ENCODE peak calls at places on chromosome 15, in four cellular contexts. A is epithelial cell of esophagus, J is lower leg skin, B is H9. K is an unnamed sample.

GRCh38 chr15:39230205-39230916 is 350.5 kb upstream of the THBS1 start:
- DNase-seq in J (no peak), A (peak), B (no peak), K (no peak)

GRCh38 chr15:62447742-62448141 is 282.7 kb upstream of the C2CD4B start:
- DNase-seq in B (no peak), J (no peak), A (no peak), K (peak)

GRCh38 chr15:59138243-59138642 is 33.3 kb downstream of the CCNB2 start:
- DNase-seq in J (no peak), B (peak), A (peak), K (no peak)

GRCh38 chr15:45456212-45457106 is 66.1 kb downstream of the SLC30A4 start:
- DNase-seq in B (no peak), J (peak), A (peak), K (peak)

GRCh38 chr15:77039817-77040216 is 31.1 kb downstream of the TSPAN3 start:
- DNase-seq in B (no peak), J (no peak), A (no peak), K (peak)

GRCh38 chr15:48865387-48866079 is 12.4 kb upstream of the EID1 start:
- DNase-seq in J (no peak), A (no peak), B (peak), K (no peak)

GRCh38 chr15:80445300-80446041 is 41.3 kb downstream of the ARNT2 start:
- DNase-seq in B (no peak), A (no peak), J (no peak), K (no peak)

GRCh38 chr15:26503998-26504397 is 268.9 kb downstream of the GABRB3 start:
- DNase-seq in J (no peak), B (no peak), A (peak), K (no peak)

GRCh38 chr15:80615783-80616391 is 79.2 kb upstream of the ABHD17C start:
- DNase-seq in B (no peak), J (peak), A (peak), K (peak)

GRCh38 chr15:71003314-71003713 is 110.7 kb downstream of the LRRC49 start:
- DNase-seq in A (peak), B (no peak), J (no peak), K (no peak)

GRCh38 chr15:74461847-74462511 is 1.0 kb upstream of the UBL7 start:
- DNase-seq in A (peak), J (no peak), B (no peak), K (no peak)

GRCh38 chr15:100131321-100132224 is 210.2 kb downstream of the ADAMTS17 start:
- DNase-seq in J (no peak), A (peak), B (peak), K (no peak)

GRCh38 chr15:38842991-38843610 is 278.5 kb upstream of the RASGRP1 start:
- DNase-seq in A (no peak), B (no peak), J (no peak), K (no peak)

GRCh38 chr15:63915888-63916731 is 82.4 kb upstream of the HERC1 start:
- DNase-seq in B (peak), J (no peak), A (peak), K (no peak)

GRCh38 chr15:39016706-39017105 is 452.1 kb upstream of the RASGRP1 start:
- DNase-seq in J (no peak), A (no peak), B (no peak), K (no peak)

GRCh38 chr15:71658827-71659729 is 151.3 kb upstream of the NR2E3 start:
- DNase-seq in J (no peak), A (no peak), B (no peak), K (no peak)

GRCh38 chr15:55993804-55994539 is 560 bp upstream of the NEDD4 start:
- DNase-seq in J (no peak), A (peak), B (peak), K (no peak)

GRCh38 chr15:35616436-35617271 is 70.7 kb upstream of the DPH6 start:
- DNase-seq in B (no peak), J (no peak), A (no peak), K (no peak)

GRCh38 chr15:60660290-60661051 is 181.5 kb upstream of the ICE2 start:
- DNase-seq in A (peak), J (peak), B (no peak), K (no peak)

GRCh38 chr15:52408823-52409222 is 113.2 kb upstream of the MYO5C start:
- DNase-seq in B (no peak), J (no peak), A (peak), K (no peak)

GRCh38 chr15:52362497-52362896 is 66.9 kb upstream of the MYO5C start:
- DNase-seq in A (peak), J (no peak), B (no peak), K (no peak)

GRCh38 chr15:92614791-92615785 is 40.5 kb downstream of the FAM174B start:
- DNase-seq in B (no peak), J (no peak), A (no peak), K (no peak)

GRCh38 chr15:41957021-41957897 is 15.1 kb downstream of the EHD4 start:
- DNase-seq in B (no peak), A (no peak), J (no peak), K (no peak)

GRCh38 chr15:20340931-20341661 is 200.5 kb downstream of the GOLGA6L6 start:
- DNase-seq in J (no peak), A (peak), B (peak), K (peak)

GRCh38 chr15:62912808-62913207 is 129.7 kb upstream of the TPM1 start:
- DNase-seq in A (no peak), B (peak), J (no peak), K (no peak)

GRCh38 chr15:51403946-51404695 is 62.7 kb downstream of the GLDN start:
- DNase-seq in J (peak), A (no peak), B (peak), K (peak)

GRCh38 chr15:34314491-34314890 is 23.1 kb downstream of the SLC12A6 start:
- DNase-seq in B (no peak), A (no peak), J (no peak), K (no peak)

GRCh38 chr15:80992436-80992835 is 2.8 kb upstream of the MESD start:
- DNase-seq in J (no peak), B (no peak), A (peak), K (no peak)

GRCh38 chr15:64232400-64232799 is 69.6 kb upstream of the PPIB start:
- DNase-seq in B (no peak), A (peak), J (no peak), K (no peak)

GRCh38 chr15:33215941-33216872 is 21.7 kb upstream of the FMN1 start:
- DNase-seq in B (no peak), J (no peak), A (peak), K (no peak)

GRCh38 chr15:74251187-74251811 is 15.2 kb downstream of the CCDC33 start:
- DNase-seq in A (no peak), J (no peak), B (no peak), K (no peak)

GRCh38 chr15:29840928-29841327 is 18.7 kb upstream of the TJP1 start:
- DNase-seq in B (no peak), A (no peak), J (no peak), K (no peak)

GRCh38 chr15:47505712-47506542 is 211.4 kb upstream of the SEMA6D start:
- DNase-seq in A (peak), B (no peak), J (no peak), K (no peak)

GRCh38 chr15:53869044-53869805 is 109.0 kb upstream of the UNC13C start:
- DNase-seq in B (peak), A (peak), J (no peak), K (no peak)

DNA sequence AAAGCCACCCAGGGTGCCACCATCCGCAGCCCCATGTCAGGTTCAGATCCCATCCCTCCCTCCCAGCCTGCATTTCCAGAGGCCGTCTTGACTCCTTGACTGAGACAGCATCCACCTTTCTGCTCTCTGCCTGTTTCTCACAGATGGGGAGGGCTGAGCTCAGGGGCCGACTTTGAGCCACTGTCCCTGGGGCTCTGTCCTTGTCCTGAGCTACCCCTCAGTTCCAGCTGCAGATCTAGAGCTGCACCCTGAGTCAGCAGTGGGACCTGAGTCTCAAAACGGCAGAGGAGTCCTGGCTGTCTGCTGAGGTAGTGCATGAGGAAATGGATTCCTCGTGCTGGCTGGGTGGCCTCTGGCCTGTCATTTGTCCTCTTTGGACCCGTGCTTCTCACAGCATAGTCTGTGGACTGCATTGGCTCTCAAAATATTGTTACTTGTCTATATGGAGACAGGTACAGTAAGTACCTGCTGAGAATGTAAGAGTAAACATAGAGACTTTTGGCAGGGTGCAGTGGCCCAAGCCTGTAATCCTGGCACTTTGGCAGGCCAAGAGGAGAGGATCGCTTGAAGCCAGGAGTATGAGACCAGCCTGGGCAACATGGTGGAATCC is 22.3 kb downstream of the RPLP1 start:
- DNase-seq in J (no peak), A (peak), B (no peak), K (no peak)
- TF ChIP-seq CTCF in J (no peak), A (peak), B (peak), K (no peak)

DNA sequence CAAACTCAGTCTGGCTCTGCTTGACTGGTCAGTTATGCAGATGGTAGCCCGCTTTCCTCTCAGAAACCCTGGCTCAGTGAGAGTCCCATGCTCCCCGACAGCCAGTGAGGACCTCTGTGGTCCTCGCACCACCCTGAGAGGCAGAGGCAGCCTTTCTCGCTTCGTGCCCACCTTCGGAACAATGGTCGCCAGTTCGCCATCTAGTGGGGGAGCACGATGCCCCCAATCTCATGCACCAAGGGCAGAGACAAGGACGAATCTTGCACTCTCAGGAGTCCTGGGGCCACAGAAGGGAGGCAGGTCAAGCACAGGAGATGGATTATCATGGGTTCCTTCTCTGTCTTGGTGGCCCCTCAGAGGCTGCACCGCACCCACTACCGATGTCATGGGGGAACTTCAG is 75.2 kb downstream of the RHCG start:
- DNase-seq in A (no peak), J (no peak), B (no peak), K (no peak)
- TF ChIP-seq CTCF in A (no peak), J (no peak), B (peak), K (no peak)

GRCh38 chr15:65963911-65964482 is 94.7 kb downstream of the RAB11A start:
- DNase-seq in A (no peak), J (no peak), B (no peak), K (no peak)

GRCh38 chr15:65963358-65963757 is 94.1 kb downstream of the RAB11A start:
- DNase-seq in A (no peak), B (no peak), J (no peak), K (no peak)

GRCh38 chr15:65964792-65965433 is 95.6 kb downstream of the RAB11A start:
- DNase-seq in A (no peak), J (no peak), B (no peak), K (no peak)

GRCh38 chr15:65960586-65960985 is 91.3 kb downstream of the RAB11A start:
- DNase-seq in J (no peak), A (no peak), B (no peak), K (no peak)

DNA sequence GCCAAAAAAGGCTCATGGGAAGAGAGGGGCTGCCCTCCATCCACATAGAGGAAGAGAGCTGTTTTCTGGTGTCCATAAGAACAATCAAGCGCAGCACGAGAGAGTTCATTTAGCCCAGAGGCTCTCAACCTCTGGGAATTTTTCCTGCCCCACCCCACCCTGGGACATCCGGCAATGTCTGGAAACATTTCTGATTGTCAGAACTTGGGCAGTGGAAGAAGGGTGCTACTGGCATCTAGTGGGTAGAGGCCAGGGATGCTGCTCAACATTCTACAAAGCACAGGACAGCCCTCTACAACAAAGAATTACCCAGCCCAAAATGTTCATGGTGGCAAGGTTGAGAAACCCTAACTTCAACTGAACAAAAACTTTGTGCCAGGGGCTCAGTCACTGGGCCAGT is 92.9 kb downstream of the RAB11A start:
- DNase-seq in J (no peak), B (no peak), A (peak), K (no peak)
- TF ChIP-seq CTCF in J (no peak), B (no peak), A (peak), K (peak)

GRCh38 chr15:40550381-40551037 is 14.3 kb downstream of the CCDC32 start:
- DNase-seq in J (no peak), A (no peak), B (no peak), K (no peak)
- TF ChIP-seq CTCF in J (no peak), A (no peak), B (no peak), K (no peak)

GRCh38 chr15:67117356-67117755 is 52.0 kb downstream of the SMAD3 start:
- DNase-seq in A (no peak), J (no peak), B (no peak), K (no peak)

GRCh38 chr15:67116742-67117141 is 51.3 kb downstream of the SMAD3 start:
- DNase-seq in J (no peak), A (peak), B (no peak), K (no peak)

GRCh38 chr15:67114046-67114445 is 48.6 kb downstream of the SMAD3 start:
- DNase-seq in J (no peak), B (no peak), A (no peak), K (no peak)

GRCh38 chr15:67114846-67115521 is 49.6 kb downstream of the SMAD3 start:
- DNase-seq in B (no peak), A (no peak), J (no peak), K (no peak)

GRCh38 chr15:67115567-67115966 is 50.2 kb downstream of the SMAD3 start:
- DNase-seq in B (no peak), J (no peak), A (no peak), K (no peak)
- TF ChIP-seq CTCF in B (no peak), J (no peak), A (no peak), K (no peak)

GRCh38 chr15:98649621-98649995 is 1.3 kb downstream of the IGF1R start:
- DNase-seq in J (no peak), A (no peak), B (no peak), K (peak)

GRCh38 chr15:98646546-98647025 is 1.8 kb upstream of the IGF1R start:
- DNase-seq in A (no peak), J (no peak), B (no peak), K (no peak)

GRCh38 chr15:98647774-98648653 is at the start of gene IGF1R:
- DNase-seq in A (peak), B (peak), J (peak), K (peak)

GRCh38 chr15:98648654-98649537 is 557 bp downstream of the IGF1R start:
- DNase-seq in J (no peak), B (no peak), A (peak), K (peak)

DNA sequence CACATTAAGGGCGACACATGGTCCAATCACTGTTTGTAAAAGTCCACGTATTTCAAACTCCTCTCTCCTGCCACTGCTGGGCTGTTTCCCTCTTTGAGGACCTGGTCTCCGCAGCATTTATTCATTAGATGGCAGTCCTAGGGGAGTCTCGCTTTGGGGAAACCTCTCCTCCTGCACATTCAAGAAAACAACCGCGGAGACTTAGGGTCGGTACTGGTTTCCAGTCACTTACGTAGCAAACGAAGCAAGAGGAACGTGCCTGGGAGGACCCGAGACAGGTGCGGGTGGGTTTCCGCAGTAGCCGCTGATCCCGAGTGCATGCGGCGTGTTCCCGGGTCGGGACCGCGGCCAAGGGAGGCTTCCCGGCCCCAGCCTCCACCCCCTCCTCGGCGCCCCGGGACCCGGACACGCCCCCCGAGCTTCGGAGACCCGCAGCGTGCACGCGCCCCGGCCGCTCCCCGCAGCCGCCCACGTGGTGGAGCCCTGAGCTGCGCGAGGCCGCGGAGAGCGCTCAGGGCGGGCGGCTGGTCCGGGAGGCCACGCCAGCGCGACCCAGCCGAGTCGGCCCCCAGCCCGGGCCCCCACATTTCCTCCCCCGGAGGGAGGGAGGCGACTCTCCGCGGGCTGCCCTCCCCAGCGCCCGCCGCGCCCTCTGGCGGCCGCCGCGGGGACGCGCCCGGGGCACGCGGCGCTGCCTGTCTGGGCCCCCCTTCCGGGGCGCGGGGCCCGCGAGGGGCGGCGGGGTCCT is 1.1 kb upstream of the IGF1R start:
- DNase-seq in B (peak), J (peak), A (peak), K (peak)
- TF ChIP-seq CTCF in B (peak), J (no peak), A (no peak), K (no peak)